ENCODE peak calls at places on chromosomes 3 and 15, in ten cellular contexts. D is lower lobe of right lung; M is ureter; C is right cardiac atrium; O is coronary artery; R is stimulated activated CD8-positive, alpha-beta memory T cell treated with anti-CD3 and anti-CD28 coated beads, Interleukin-12 subunit alpha, Interleukin-12 subunit beta, amount 100 ng/mL, for 1 hour; U is stomach; I is GM12865; B is cardiac muscle cell; W is NCI-H1436. N is an unnamed sample.

GRCh38 chr3:15102256-15102655 is 3.3 kb upstream of the RBSN start:
- DNase-seq in U (peak; percentile 89), D (peak; percentile 82), R (no peak), O (peak; percentile 95), B (no peak), C (peak; percentile 85), I (no peak), M (peak; percentile 73), W (no peak), N (no peak)

GRCh38 chr3:183481582-183481981 is 53.2 kb upstream of the MCF2L2 start:
- DNase-seq in R (no peak), C (no peak), O (no peak), M (no peak), I (no peak), W (no peak), U (no peak), B (no peak), D (no peak), N (no peak)

GRCh38 chr15:49282366-49282765 is 112.3 kb downstream of the GALK2 start:
- DNase-seq in M (no peak), O (no peak), B (no peak), U (no peak), W (no peak), I (no peak), D (no peak), C (no peak), R (no peak), N (no peak)

GRCh38 chr3:72903004-72903403 is 15.2 kb downstream of the GXYLT2 start:
- DNase-seq in C (no peak), D (no peak), U (no peak), B (no peak), I (no peak), W (no peak), M (no peak), O (no peak), R (no peak), N (no peak)

GRCh38 chr3:74067296-74067695 is 442.6 kb upstream of the PDZRN3 start:
- DNase-seq in B (no peak), R (no peak), C (no peak), I (no peak), D (no peak), M (no peak), O (no peak), U (peak; percentile 35), W (no peak), N (no peak)

GRCh38 chr3:117102441-117102840 is 392.9 kb downstream of the TUSC7 start:
- DNase-seq in I (no peak), U (no peak), D (no peak), C (no peak), W (no peak), O (no peak), M (no peak), R (no peak), B (no peak), N (no peak)

GRCh38 chr3:109685084-109686079 is 348.0 kb upstream of the DPPA4 start:
- DNase-seq in R (no peak), I (no peak), M (peak; percentile 89), W (no peak), D (no peak), O (peak; percentile 93), U (peak; percentile 81), C (peak; percentile 86), B (no peak), N (no peak)

GRCh38 chr3:112111785-112112402 is 21.2 kb downstream of the GCSAM start:
- DNase-seq in U (peak; percentile 59), I (peak; percentile 93), R (peak; percentile 41), D (no peak), W (peak; percentile 88), O (no peak), M (peak; percentile 57), B (peak; percentile 80), C (no peak), N (peak; percentile 23)

GRCh38 chr3:38382506-38383080 is 36.0 kb downstream of the XYLB start:
- DNase-seq in O (peak; percentile 2), W (no peak), R (no peak), C (no peak), B (no peak), I (no peak), M (no peak), U (no peak), D (no peak), N (no peak)

GRCh38 chr15:56667517-56667916 is 65.8 kb downstream of the ZNF280D start:
- DNase-seq in D (no peak), M (no peak), U (no peak), I (no peak), R (no peak), B (no peak), C (no peak), W (no peak), O (no peak), N (no peak)

GRCh38 chr3:20539666-20540460 is 353.9 kb upstream of the SGO1 start:
- DNase-seq in D (no peak), C (no peak), U (no peak), R (no peak), M (no peak), B (no peak), I (no peak), O (no peak), W (no peak), N (no peak)

GRCh38 chr3:122993573-122993972 is 34.0 kb downstream of the SEMA5B start:
- DNase-seq in W (no peak), O (no peak), B (no peak), D (no peak), M (no peak), R (no peak), U (no peak), C (no peak), I (no peak), N (no peak)

GRCh38 chr3:16050641-16051467 is 123.6 kb upstream of the GALNT15 start:
- DNase-seq in C (peak; percentile 53), M (no peak), B (no peak), U (no peak), R (no peak), W (no peak), O (no peak), D (no peak), I (no peak), N (no peak)

N was measured in natural killer cell.